ENCODE peak calls at places on chromosomes 3 and 15, in eight cellular contexts. R is coronary artery, J is NB4, U is brain microvascular endothelial cell, M is HepG2, C is AG04450, G is fibroblast of lung, N is uterus. V is an unnamed sample.

GRCh38 chr15:63759752-63760151 is 74.0 kb downstream of the HERC1 start:
- DNase-seq in R (no peak), J (no peak), U (no peak), M (no peak), C (no peak), G (no peak), N (no peak), V (no peak)

GRCh38 chr15:65175511-65175910 is 9.6 kb downstream of the CLPX start:
- DNase-seq in R (no peak), J (no peak), U (no peak), M (no peak), C (no peak), G (no peak), N (no peak), V (no peak)

GRCh38 chr3:111999924-112000835 is 1.5 kb downstream of the TAGLN3 start:
- DNase-seq in R (no peak), J (no peak), U (no peak), M (no peak), C (no peak), G (no peak), N (no peak), V (no peak)

GRCh38 chr3:55491296-55491816 is 4.2 kb upstream of the WNT5A start:
- DNase-seq in R (no peak), J (no peak), U (peak; percentile 32), M (no peak), C (no peak), G (peak; percentile 94), N (peak; percentile 75), V (peak; percentile 76)

GRCh38 chr3:32290619-32291018 is 52.1 kb downstream of the CMTM8 start:
- DNase-seq in R (no peak), J (no peak), U (no peak), M (no peak), C (no peak), G (no peak), N (no peak), V (no peak)

GRCh38 chr3:173876476-173876875 is 478.9 kb downstream of the NLGN1 start:
- DNase-seq in R (no peak), J (no peak), U (no peak), M (no peak), C (no peak), G (peak; percentile 6), N (no peak), V (no peak)

GRCh38 chr3:10012106-10012505 is 14.1 kb upstream of the FANCD2 start:
- DNase-seq in R (no peak), J (no peak), U (no peak), M (no peak), C (no peak), G (no peak), N (no peak), V (no peak)

GRCh38 chr3:97658670-97659285 is 105.8 kb upstream of the ARL6 start:
- DNase-seq in R (no peak), J (peak; percentile 34), U (no peak), M (peak; percentile 21), C (no peak), G (peak; percentile 11), N (no peak), V (no peak)

GRCh38 chr15:68631621-68632051 is 52.8 kb downstream of the CORO2B start:
- DNase-seq in R (no peak), J (no peak), U (no peak), M (no peak), C (no peak), G (no peak), N (no peak), V (no peak)

GRCh38 chr3:193833592-193833991 is 240.6 kb downstream of the OPA1 start:
- DNase-seq in R (no peak), J (no peak), U (no peak), M (no peak), C (no peak), G (no peak), N (no peak), V (no peak)

GRCh38 chr3:53170325-53171108 is 9.5 kb downstream of the PRKCD start:
- DNase-seq in R (no peak), J (peak; percentile 96), U (no peak), M (peak; percentile 51), C (no peak), G (no peak), N (no peak), V (no peak)

GRCh38 chr15:94199725-94200124 is 31.6 kb upstream of the MCTP2 start:
- DNase-seq in R (no peak), J (no peak), U (no peak), M (no peak), C (no peak), G (no peak), N (no peak), V (no peak)

GRCh38 chr15:80773122-80773551 is 6.0 kb upstream of the CEMIP start:
- DNase-seq in R (no peak), J (no peak), U (peak; percentile 60), M (no peak), C (no peak), G (no peak), N (no peak), V (peak; percentile 77)

GRCh38 chr3:168803536-168803935 is 707.8 kb upstream of the GOLIM4 start:
- DNase-seq in R (no peak), J (no peak), U (no peak), M (no peak), C (no peak), G (peak; percentile 19), N (no peak), V (peak; percentile 21)

GRCh38 chr3:171326717-171327440 is 133.3 kb downstream of the TNIK start:
- DNase-seq in R (no peak), J (no peak), U (no peak), M (no peak), C (no peak), G (no peak), N (no peak), V (no peak)

GRCh38 chr3:171321241-171321640 is 139.0 kb downstream of the TNIK start:
- DNase-seq in R (no peak), J (no peak), U (no peak), M (no peak), C (no peak), G (no peak), N (no peak), V (no peak)

GRCh38 chr3:171321959-171322358 is 138.2 kb downstream of the TNIK start:
- DNase-seq in R (no peak), J (no peak), U (no peak), M (no peak), C (no peak), G (no peak), N (no peak), V (no peak)

GRCh38 chr3:171320721-171321120 is 139.5 kb downstream of the TNIK start:
- DNase-seq in R (no peak), J (peak; percentile 42), U (peak; percentile 29), M (no peak), C (no peak), G (peak; percentile 64), N (no peak), V (no peak)

GRCh38 chr3:171323934-171324535 is 136.2 kb downstream of the TNIK start:
- DNase-seq in R (no peak), J (no peak), U (peak; percentile 24), M (no peak), C (no peak), G (peak; percentile 74), N (no peak), V (no peak)
- H3K4me3 ChIP-seq in R (no peak overlapping the region), J (no peak overlapping the region), U (no peak overlapping the region), M (no peak overlapping the region), C (no peak overlapping the region), G (no peak overlapping the region), N (no peak overlapping the region), V (no peak overlapping the region)

GRCh38 chr3:84074767-84075166 is 884.0 kb upstream of the CADM2 start:
- DNase-seq in R (no peak), J (no peak), U (no peak), M (no peak), C (no peak), G (no peak), N (no peak), V (no peak)

GRCh38 chr3:84082726-84083125 is 876.1 kb upstream of the CADM2 start:
- DNase-seq in R (no peak), J (no peak), U (no peak), M (no peak), C (no peak), G (no peak), N (no peak), V (no peak)

GRCh38 chr3:84077479-84077878 is 881.3 kb upstream of the CADM2 start:
- DNase-seq in R (no peak), J (peak; percentile 10), U (no peak), M (no peak), C (no peak), G (no peak), N (no peak), V (no peak)
- TF ChIP-seq CTCF in R (no peak), J (peak; percentile 14), U (peak; percentile 57), M (peak; percentile 37), C (peak; percentile 48), G (no peak), N (no peak), V (no peak)

DNA sequence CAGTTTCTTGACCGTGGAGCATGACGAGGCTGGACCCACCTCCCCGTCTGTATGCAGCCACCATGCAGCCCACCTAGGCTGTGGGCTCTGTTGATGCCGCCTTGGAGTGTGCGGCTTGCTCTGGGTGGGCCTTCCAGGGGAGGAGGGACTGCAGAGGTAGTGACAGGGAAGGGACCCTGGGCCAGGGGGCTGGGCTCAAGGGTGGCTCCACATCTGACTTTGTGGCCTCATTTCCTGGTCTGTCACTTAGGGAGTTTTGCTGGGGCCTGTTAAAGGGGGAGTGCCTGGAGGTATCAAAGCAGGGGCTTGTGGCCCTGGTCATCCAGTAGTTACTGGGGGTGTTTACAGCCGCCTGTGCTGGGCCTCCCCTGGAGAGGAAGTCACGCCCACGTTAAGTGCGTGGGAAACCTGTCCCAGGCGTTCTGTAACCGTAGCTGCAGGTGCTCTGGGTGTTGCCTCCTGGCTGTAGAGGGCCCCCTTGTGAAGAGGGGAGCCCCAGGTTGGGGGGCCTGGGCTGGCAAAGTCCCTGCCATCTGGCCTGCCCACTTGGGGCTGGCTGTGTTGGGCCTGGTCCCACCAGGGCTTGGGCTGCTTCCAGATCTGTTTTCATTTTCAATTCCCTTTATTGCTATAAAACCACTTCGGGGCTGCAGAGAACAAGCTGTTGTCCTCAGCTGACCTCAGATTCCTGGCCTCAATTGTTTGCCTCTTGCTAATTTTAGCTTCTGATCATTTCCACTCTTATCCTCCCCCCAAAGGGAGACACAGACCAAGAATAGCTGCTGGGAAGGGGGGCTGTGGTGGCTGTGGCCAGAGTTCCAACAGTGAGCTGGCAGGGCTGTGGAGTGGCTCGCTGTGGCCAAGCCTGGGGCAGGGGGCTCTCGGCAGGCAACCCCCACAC is 26.5 kb downstream of the KLF13 start:
- DNase-seq in R (peak; percentile 84), J (peak; percentile 92), U (peak; percentile 62), M (no peak), C (peak; percentile 68), G (peak; percentile 91), N (peak; percentile 62), V (peak; percentile 67)
- H3K4me3 ChIP-seq in R (peak overlapping the region; percentile 51), J (peak overlapping the region; percentile 25), U (no peak overlapping the region), M (no peak overlapping the region), C (peak overlapping the region; percentile 25), G (no peak overlapping the region), N (no peak overlapping the region), V (peak overlapping the region; percentile 3)

DNA sequence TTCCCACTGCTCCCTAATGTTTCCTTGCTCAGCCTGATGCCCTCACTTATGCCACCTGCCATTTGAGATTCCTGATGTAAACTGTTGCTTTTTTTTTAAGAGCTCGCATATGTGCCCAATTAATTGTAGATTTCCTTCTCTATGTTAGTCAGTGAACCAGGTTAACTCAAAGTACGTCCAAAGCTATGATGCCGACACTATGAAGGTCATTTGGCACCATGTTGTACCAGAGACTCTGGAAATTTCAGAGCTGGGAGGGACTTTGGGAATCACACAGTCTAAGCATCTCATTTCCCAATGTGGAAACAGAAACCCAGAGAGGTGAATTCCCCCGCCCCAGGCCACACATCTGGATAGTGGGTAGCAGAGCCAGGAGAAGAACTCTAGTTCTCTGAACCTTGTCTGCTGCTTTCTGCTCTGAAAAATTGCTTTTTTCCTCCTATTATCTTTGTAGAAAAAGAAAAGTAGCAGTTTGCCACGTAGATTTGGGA is 38.5 kb upstream of the TNFAIP8L3 start:
- DNase-seq in R (no peak), J (no peak), U (no peak), M (no peak), C (no peak), G (no peak), N (no peak), V (no peak)
- TF ChIP-seq CTCF in R (no peak), J (no peak), U (no peak), M (no peak), C (no peak), G (no peak), N (no peak), V (no peak)

V was measured in AG04449.